ENCODE peak calls at places on chromosomes 12 and 14, in seven cellular contexts. E, Y, D, H, F, P and X are unnamed samples. For H3K4me1 and H3K27me3, the result is how much of the 10 kb centered on the place peaks cover.

GRCh38 chr12:5003025-5003666 is 40.5 kb upstream of the KCNA5 start:
- DNase-seq in E (no peak), Y (peak), D (peak), H (peak), F (peak), P (peak), X (peak)

GRCh38 chr12:1533602-1534304 is 60.6 kb downstream of the FBXL14 start:
- DNase-seq in E (no peak), Y (peak), D (no peak), H (no peak), F (peak), P (no peak), X (no peak)

GRCh38 chr14:101194356-101195308 is 291.1 kb upstream of the RTL1 start:
- DNase-seq in E (no peak), Y (no peak), D (no peak), H (no peak), F (peak), P (peak), X (no peak)

GRCh38 chr12:113422030-113422900 is at the start of gene SDSL:
- DNase-seq in E (peak), Y (peak), D (peak), H (peak), F (peak), P (peak), X (peak)

GRCh38 chr12:124915249-124916236 is 1.1 kb upstream of the UBC start:
- DNase-seq in E (no peak), Y (peak), D (peak), H (peak), F (peak), P (peak), X (peak)

GRCh38 chr12:105899589-105899988 is 239.2 kb downstream of the NUAK1 start:
- DNase-seq in E (no peak), Y (no peak), D (no peak), H (no peak), F (no peak), P (no peak), X (no peak)

GRCh38 chr14:91376547-91377477 is 40.8 kb downstream of the CCDC88C start:
- DNase-seq in E (no peak), Y (no peak), D (no peak), H (no peak), F (peak), P (no peak), X (no peak)

GRCh38 chr14:89678715-89679220 is 261.7 kb upstream of the FOXN3 start:
- DNase-seq in E (no peak), Y (no peak), D (no peak), H (no peak), F (no peak), P (no peak), X (no peak)

GRCh38 chr12:16611146-16611545 is 5.2 kb upstream of the LMO3 start:
- DNase-seq in E (no peak), Y (no peak), D (no peak), H (no peak), F (no peak), P (no peak), X (no peak)

GRCh38 chr14:59438148-59438766 is 26.9 kb downstream of the GPR135 start:
- DNase-seq in E (no peak), Y (peak), D (no peak), H (no peak), F (no peak), P (no peak), X (no peak)

GRCh38 chr12:49367381-49368239 is at the start of gene SPATS2:
- DNase-seq in E (no peak), Y (no peak), D (peak), H (peak), F (peak), P (peak), X (peak)

GRCh38 chr12:57632898-57633825 is at the start of gene B4GALNT1:
- DNase-seq in E (peak), Y (peak), D (no peak), H (no peak), F (peak), P (peak), X (no peak)

GRCh38 chr14:91693342-91693741 is 38.5 kb downstream of the CATSPERB start:
- DNase-seq in E (no peak), Y (no peak), D (no peak), H (no peak), F (no peak), P (no peak), X (no peak)

GRCh38 chr12:14774944-14775651 is 28.2 kb downstream of the WBP11 start:
- DNase-seq in E (no peak), Y (peak), D (peak), H (peak), F (peak), P (peak), X (peak)

GRCh38 chr12:115419145-115419646 is 735.2 kb upstream of the TBX3 start:
- DNase-seq in E (no peak), Y (no peak), D (no peak), H (no peak), F (no peak), P (no peak), X (no peak)

GRCh38 chr12:27965966-27966365 is 6.6 kb downstream of the PTHLH start:
- DNase-seq in E (no peak), Y (peak), D (no peak), H (no peak), F (no peak), P (no peak), X (no peak)

GRCh38 chr14:102601378-102601925 is 9.0 kb downstream of the RCOR1 start:
- DNase-seq in E (no peak), Y (no peak), D (no peak), H (no peak), F (no peak), P (no peak), X (no peak)

GRCh38 chr12:49626169-49626835 is 2.9 kb downstream of the PRPF40B start:
- DNase-seq in E (no peak), Y (peak), D (no peak), H (no peak), F (no peak), P (no peak), X (no peak)

GRCh38 chr14:71725802-71726638 is 206.2 kb upstream of the RGS6 start:
- DNase-seq in E (no peak), Y (peak), D (no peak), H (no peak), F (no peak), P (no peak), X (no peak)

GRCh38 chr12:71024281-71024680 is 103.7 kb upstream of the PTPRR start:
- DNase-seq in E (no peak), Y (no peak), D (no peak), H (no peak), F (no peak), P (no peak), X (no peak)

GRCh38 chr12:128259556-128260070 is 7.4 kb upstream of the TMEM132C start:
- DNase-seq in E (peak), Y (no peak), D (no peak), H (peak), F (no peak), P (peak), X (peak)

GRCh38 chr14:95507174-95507573 is 9.3 kb downstream of the SYNE3 start:
- DNase-seq in E (peak), Y (peak), D (peak), H (peak), F (no peak), P (peak), X (no peak)

GRCh38 chr12:27821259-27821973 is 41.4 kb upstream of the MANSC4 start:
- DNase-seq in E (peak), Y (peak), D (no peak), H (peak), F (no peak), P (no peak), X (peak)

GRCh38 chr12:127485528-127485927 is 781.4 kb upstream of the TMEM132C start:
- DNase-seq in E (no peak), Y (peak), D (no peak), H (no peak), F (no peak), P (no peak), X (no peak)

GRCh38 chr12:54486173-54486867 is 11.2 kb upstream of the NCKAP1L start:
- DNase-seq in E (no peak), Y (no peak), D (no peak), H (no peak), F (no peak), P (no peak), X (no peak)
- H3K4me3 ChIP-seq in E (no peak), Y (no peak), D (no peak), H (no peak), F (no peak), P (no peak), X (no peak)

GRCh38 chr12:132503611-132504204 is 13.8 kb downstream of the FBRSL1 start:
- DNase-seq in E (no peak), Y (no peak), D (no peak), H (no peak), F (no peak), P (no peak), X (no peak)

GRCh38 chr12:132502882-132503193 is 12.9 kb downstream of the FBRSL1 start:
- DNase-seq in E (peak), Y (no peak), D (no peak), H (no peak), F (no peak), P (no peak), X (no peak)

GRCh38 chr12:132501189-132501940 is 11.4 kb downstream of the FBRSL1 start:
- DNase-seq in E (no peak), Y (no peak), D (no peak), H (no peak), F (no peak), P (no peak), X (no peak)

GRCh38 chr12:132500856-132501180 is 10.9 kb downstream of the FBRSL1 start:
- DNase-seq in E (no peak), Y (no peak), D (no peak), H (no peak), F (no peak), P (no peak), X (no peak)

DNA sequence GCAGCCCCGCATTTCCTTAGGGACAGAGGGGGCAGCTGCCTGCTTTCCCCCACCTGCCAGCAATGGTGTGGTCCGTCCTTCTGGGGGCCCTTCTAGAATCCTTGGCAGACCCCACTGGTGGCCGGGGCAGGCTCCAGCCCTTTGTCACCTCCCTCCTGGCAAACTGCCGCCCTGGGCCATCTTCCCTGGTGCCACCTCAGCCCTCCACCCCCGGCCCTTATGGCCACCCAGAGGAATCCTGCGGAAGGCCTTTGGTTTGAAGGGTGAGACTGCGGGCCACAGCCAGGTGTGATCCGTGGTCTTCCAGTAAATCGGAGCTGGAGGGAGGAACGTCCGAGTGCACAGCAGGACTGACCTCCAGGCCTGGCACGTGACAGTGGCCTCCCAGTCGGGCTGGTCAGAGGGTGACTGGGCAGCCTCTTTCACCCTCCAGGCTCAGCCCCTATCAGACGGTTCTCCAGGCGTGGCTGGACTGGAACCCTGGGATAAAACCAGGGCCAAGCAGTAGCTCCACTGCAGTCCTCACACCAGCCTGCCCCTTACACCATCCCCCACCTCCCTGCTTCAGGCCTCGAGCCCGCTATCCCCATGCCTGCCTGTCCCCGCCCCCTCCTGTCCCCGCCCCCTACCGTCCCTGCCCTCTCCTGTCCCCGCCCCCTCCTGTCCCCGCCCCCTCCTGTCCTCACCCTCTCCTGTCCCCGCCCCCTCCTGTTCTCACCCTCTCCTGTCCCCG is 12.4 kb downstream of the FBRSL1 start:
- DNase-seq in E (no peak), Y (no peak), D (no peak), H (no peak), F (no peak), P (no peak), X (peak)
- H3K4me1 ChIP-seq in E (under half), Y (under half), D (half or more), H (half or more), F (under half), P (under half), X (under half)

GRCh38 chr14:77310041-77310440 is 10.6 kb downstream of the POMT2 start:
- DNase-seq in E (no peak), Y (peak), D (no peak), H (no peak), F (no peak), P (no peak), X (no peak)

GRCh38 chr14:77307099-77307496 is 13.6 kb downstream of the POMT2 start:
- DNase-seq in E (no peak), Y (peak), D (no peak), H (no peak), F (no peak), P (no peak), X (no peak)

GRCh38 chr14:77311217-77311616 is 9.5 kb downstream of the POMT2 start:
- DNase-seq in E (no peak), Y (no peak), D (no peak), H (no peak), F (no peak), P (no peak), X (no peak)

GRCh38 chr14:77306406-77307098 is 14.1 kb downstream of the POMT2 start:
- DNase-seq in E (no peak), Y (peak), D (no peak), H (no peak), F (no peak), P (no peak), X (no peak)

DNA sequence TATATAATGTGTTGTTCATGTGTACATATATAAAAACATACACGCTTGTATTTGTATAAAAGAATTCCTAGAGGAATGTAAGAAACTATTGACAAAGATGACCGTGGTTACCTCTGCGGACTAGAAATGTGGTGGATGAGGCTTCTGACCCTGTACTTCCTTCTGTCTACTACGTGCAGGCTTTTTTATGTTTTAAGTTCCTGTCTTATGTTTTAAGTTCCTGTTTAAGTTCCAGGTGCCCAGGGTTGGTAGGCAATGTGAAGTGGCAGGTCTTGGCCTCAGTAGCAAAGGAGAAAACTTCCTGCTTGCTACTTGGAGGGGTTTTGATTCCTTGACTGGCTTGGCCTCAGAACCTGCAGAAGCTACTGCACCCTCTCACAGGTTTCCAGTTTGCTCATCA is 11.6 kb downstream of the POMT2 start:
- DNase-seq in E (no peak), Y (no peak), D (no peak), H (no peak), F (no peak), P (no peak), X (no peak)
- H3K27me3 ChIP-seq in E (under half), Y (under half), D (under half), H (under half), F (under half), P (under half), X (under half)

GRCh38 chr14:99230271-99231141 is 41.5 kb downstream of the BCL11B start:
- DNase-seq in E (no peak), Y (no peak), D (peak), H (no peak), F (no peak), P (no peak), X (no peak)
- H3K4me3 ChIP-seq in E (no peak), Y (no peak), D (no peak), H (no peak), F (no peak), P (no peak), X (no peak)

GRCh38 chr12:90261283-90261682 is 552.6 kb upstream of the ATP2B1 start:
- DNase-seq in E (no peak), Y (peak), D (no peak), H (no peak), F (no peak), P (no peak), X (no peak)

GRCh38 chr12:90262261-90262660 is 553.6 kb upstream of the ATP2B1 start:
- DNase-seq in E (no peak), Y (peak), D (no peak), H (no peak), F (no peak), P (no peak), X (no peak)

GRCh38 chr12:90257927-90258624 is 549.4 kb upstream of the ATP2B1 start:
- DNase-seq in E (no peak), Y (no peak), D (no peak), H (no peak), F (no peak), P (no peak), X (no peak)

DNA sequence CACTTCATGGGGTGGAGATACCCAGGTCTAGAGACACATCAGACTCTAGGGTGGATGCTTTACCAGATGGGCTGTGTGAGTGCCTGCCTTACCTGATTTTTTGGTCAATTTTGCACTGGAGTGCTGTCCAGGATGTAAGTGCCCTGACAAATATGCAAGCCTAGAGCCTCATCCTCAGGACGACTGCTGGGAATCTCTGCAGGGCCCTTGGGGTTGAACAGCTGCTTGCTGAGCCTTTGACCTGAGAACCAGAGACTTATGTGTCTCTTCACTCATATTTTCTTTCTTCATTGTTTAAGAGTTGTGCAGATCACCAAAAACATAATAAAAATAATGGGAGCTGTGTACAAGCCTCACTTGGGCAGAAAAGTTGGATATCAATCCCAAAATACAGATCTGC is 551.5 kb upstream of the ATP2B1 start:
- DNase-seq in E (no peak), Y (no peak), D (no peak), H (no peak), F (no peak), P (no peak), X (no peak)
- H3K4me1 ChIP-seq in E (under half), Y (under half), D (under half), H (under half), F (under half), P (under half), X (under half)

DNA sequence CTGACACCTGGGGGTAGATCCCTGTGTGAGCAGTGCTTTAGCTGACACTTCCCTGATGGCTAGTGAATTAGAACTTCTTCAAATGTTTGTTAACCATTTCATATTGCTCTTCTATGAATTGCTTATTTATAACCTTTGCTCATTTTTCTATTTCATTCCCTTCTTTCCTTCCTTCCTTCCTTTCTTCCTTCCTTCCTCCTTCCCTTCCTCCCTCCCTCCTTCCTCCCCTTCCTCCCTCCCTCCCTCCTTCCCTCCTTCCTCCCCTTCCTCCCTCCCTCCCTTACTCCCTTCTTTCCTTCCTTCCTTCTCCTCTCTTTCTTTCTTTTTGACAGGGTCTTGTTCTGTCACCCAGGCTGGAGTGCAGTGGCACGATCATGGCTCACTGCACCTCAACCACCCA is 23.3 kb upstream of the CEP170B start:
- DNase-seq in E (no peak), Y (no peak), D (no peak), H (no peak), F (no peak), P (no peak), X (no peak)
- H3K27me3 ChIP-seq in E (under half), Y (half or more), D (half or more), H (under half), F (under half), P (under half), X (under half)

DNA sequence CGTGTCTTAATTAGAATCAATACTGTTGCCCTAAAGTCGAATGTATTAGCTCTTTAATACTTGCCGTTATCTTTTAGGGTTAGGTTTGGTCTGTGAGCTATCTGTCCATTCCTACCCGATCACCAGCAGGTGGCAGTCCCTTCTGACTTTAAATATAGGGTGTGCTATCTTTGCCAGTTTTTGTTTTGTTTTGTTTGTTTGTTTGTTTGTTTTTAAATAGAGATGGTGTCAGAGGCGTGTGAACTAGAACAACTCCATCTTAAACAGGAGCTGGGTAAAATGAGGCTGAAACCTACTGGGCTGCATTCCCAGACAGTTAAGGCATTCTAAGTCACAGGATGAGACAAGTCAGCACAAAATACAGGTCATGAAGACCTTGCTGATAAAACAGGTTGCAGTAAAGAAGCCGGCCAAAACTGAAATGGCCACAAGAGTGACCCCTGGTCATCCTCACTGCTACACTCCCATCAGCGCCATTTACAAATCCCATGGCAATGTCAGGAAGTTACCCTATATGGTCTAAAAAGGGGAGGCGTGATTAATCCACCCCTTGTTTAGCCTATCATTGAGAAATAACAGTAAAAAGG is 1.5 kb downstream of the ATF1 start:
- DNase-seq in E (no peak), Y (peak), D (no peak), H (peak), F (no peak), P (no peak), X (peak)
- H3K4me3 ChIP-seq in E (peak), Y (peak), D (peak), H (peak), F (peak), P (peak), X (peak)

GRCh38 chr14:61538464-61539022 is 156.8 kb upstream of the HIF1A start:
- DNase-seq in E (no peak), Y (no peak), D (no peak), H (no peak), F (no peak), P (no peak), X (no peak)
- H3K4me1 ChIP-seq in E (under half), Y (under half), D (under half), H (under half), F (under half), P (under half), X (under half)